ENCODE peak calls at places on chromosomes 3 and 15, in ten cellular contexts. A is GM10248; O is PC-3; L is transverse colon; B is RWPE1; V is brain microvascular endothelial cell; S is tibial nerve; C is CD8-positive, alpha-beta T cell; K is neural crest cell; X is endothelial cell of umbilical vein. J is an unnamed sample.

GRCh38 chr15:64842986-64843561 is 1.4 kb downstream of the PLEKHO2 start:
- DNase-seq in A (no peak), O (peak), L (peak), B (no peak), V (peak), S (peak), C (no peak), K (no peak), X (peak), J (no peak)

GRCh38 chr15:69234676-69235075 is 64.0 kb upstream of the PAQR5 start:
- DNase-seq in A (no peak), O (no peak), L (no peak), B (no peak), V (no peak), S (no peak), C (no peak), K (no peak), X (no peak), J (no peak)

GRCh38 chr15:65583701-65584100 is 27.2 kb downstream of the INTS14 start:
- DNase-seq in A (peak), O (no peak), L (peak), B (no peak), V (peak), S (no peak), C (peak), K (peak), X (peak), J (no peak)

GRCh38 chr15:29774900-29775299 is 47.4 kb downstream of the TJP1 start:
- DNase-seq in A (no peak), O (peak), L (no peak), B (peak), V (peak), S (no peak), C (no peak), K (no peak), X (no peak), J (no peak)

GRCh38 chr3:57088503-57088902 is 28.0 kb downstream of the SPATA12 start:
- DNase-seq in A (no peak), O (no peak), L (no peak), B (no peak), V (no peak), S (no peak), C (no peak), K (no peak), X (no peak), J (no peak)

GRCh38 chr3:190012784-190013183 is 107.9 kb downstream of the P3H2 start:
- DNase-seq in A (no peak), O (peak), L (no peak), B (peak), V (no peak), S (no peak), C (no peak), K (no peak), X (no peak), J (no peak)

GRCh38 chr15:31453558-31454318 is 127.1 kb downstream of the KLF13 start:
- DNase-seq in A (no peak), O (no peak), L (peak), B (no peak), V (no peak), S (no peak), C (no peak), K (no peak), X (no peak), J (no peak)

GRCh38 chr3:146593776-146594175 is 11.4 kb downstream of the PLSCR5 start:
- DNase-seq in A (no peak), O (no peak), L (no peak), B (no peak), V (no peak), S (no peak), C (no peak), K (no peak), X (no peak), J (no peak)

GRCh38 chr3:8556470-8556869 is 54.8 kb downstream of the LMCD1 start:
- DNase-seq in A (no peak), O (no peak), L (no peak), B (no peak), V (no peak), S (no peak), C (no peak), K (no peak), X (no peak), J (no peak)

GRCh38 chr15:28955160-28955502 is 69.4 kb downstream of the APBA2 start:
- DNase-seq in A (no peak), O (peak), L (no peak), B (no peak), V (peak), S (no peak), C (peak), K (no peak), X (no peak), J (peak)

GRCh38 chr3:119149484-119149883 is 3.5 kb downstream of the TEX55 start:
- DNase-seq in A (no peak), O (peak), L (no peak), B (no peak), V (peak), S (no peak), C (no peak), K (no peak), X (no peak), J (peak)

GRCh38 chr15:83356516-83357399 is 72.3 kb upstream of the BNC1 start:
- DNase-seq in A (no peak), O (no peak), L (no peak), B (no peak), V (no peak), S (no peak), C (no peak), K (no peak), X (no peak), J (no peak)

GRCh38 chr15:57253082-57253481 is 123.2 kb upstream of the CGNL1 start:
- DNase-seq in A (no peak), O (no peak), L (no peak), B (no peak), V (no peak), S (no peak), C (no peak), K (no peak), X (no peak), J (no peak)

GRCh38 chr3:197394464-197395321 is 96.3 kb upstream of the DLG1 start:
- DNase-seq in A (peak), O (peak), L (no peak), B (peak), V (peak), S (peak), C (peak), K (no peak), X (peak), J (peak)

GRCh38 chr3:41989518-41989917 is 27.6 kb upstream of the ULK4 start:
- DNase-seq in A (no peak), O (no peak), L (no peak), B (no peak), V (no peak), S (no peak), C (no peak), K (no peak), X (no peak), J (no peak)

GRCh38 chr3:127457094-127457475 is 133.4 kb downstream of the TPRA1 start:
- DNase-seq in A (no peak), O (peak), L (peak), B (peak), V (peak), S (no peak), C (no peak), K (no peak), X (peak), J (no peak)
- TF ChIP-seq CTCF in A (no peak), O (no peak), L (no peak), B (no peak), V (no peak), S (no peak), C (no peak), K (no peak), X (no peak), J (no peak)

DNA sequence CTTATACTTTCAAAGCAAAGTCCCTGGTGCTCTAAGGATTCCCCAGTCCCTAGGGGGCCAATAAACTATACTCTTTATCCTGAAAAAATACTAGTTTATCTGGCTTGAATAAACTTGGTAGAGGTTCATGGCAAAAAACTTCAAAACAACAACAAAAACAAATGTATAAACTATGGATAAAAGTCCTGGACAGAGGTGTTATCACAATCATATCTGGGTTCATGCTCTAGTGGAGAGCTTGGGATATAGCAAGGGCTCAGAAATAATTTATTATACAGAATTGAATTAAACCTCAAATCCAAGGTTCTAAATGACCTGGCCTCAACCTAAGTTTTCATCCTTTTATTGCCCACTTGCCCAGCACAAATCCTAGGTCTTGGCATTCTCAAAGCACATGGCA is 98.6 kb upstream of the TRIM42 start:
- DNase-seq in A (no peak), O (no peak), L (no peak), B (no peak), V (no peak), S (no peak), C (no peak), K (no peak), X (no peak), J (no peak)
- TF ChIP-seq CTCF in A (no peak), O (no peak), L (no peak), B (no peak), V (no peak), S (no peak), C (no peak), K (no peak), X (no peak), J (no peak)

GRCh38 chr3:188584958-188585689 is 431.2 kb downstream of the LPP start:
- DNase-seq in A (no peak), O (peak), L (no peak), B (peak), V (no peak), S (no peak), C (no peak), K (no peak), X (peak), J (no peak)
- TF ChIP-seq CTCF in A (no peak), O (peak), L (no peak), B (no peak), V (peak), S (no peak), C (no peak), K (no peak), X (no peak), J (no peak)

DNA sequence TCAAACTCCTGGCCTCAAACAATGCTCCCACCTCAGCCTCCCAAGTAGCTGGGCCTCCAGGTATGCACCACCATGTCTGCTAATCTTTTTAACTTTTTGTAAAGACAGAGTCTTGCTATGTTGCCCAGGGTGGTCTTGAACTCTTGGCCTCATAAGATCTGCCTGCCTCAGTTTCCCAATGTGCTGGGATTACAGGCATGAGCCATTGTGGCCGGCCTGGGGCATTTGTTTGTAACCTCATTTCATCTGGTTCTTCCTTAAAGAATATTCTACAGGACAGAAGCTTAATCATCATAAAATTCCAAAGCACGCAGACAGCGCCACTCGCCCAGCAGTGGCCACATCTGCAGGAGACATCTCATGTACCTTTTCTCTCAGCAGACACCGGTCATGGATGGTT is 23.6 kb upstream of the CYFIP1 start:
- DNase-seq in A (no peak), O (no peak), L (no peak), B (no peak), V (no peak), S (no peak), C (no peak), K (no peak), X (no peak), J (no peak)
- TF ChIP-seq CTCF in A (no peak), O (peak), L (no peak), B (no peak), V (no peak), S (no peak), C (no peak), K (no peak), X (no peak), J (no peak)

DNA sequence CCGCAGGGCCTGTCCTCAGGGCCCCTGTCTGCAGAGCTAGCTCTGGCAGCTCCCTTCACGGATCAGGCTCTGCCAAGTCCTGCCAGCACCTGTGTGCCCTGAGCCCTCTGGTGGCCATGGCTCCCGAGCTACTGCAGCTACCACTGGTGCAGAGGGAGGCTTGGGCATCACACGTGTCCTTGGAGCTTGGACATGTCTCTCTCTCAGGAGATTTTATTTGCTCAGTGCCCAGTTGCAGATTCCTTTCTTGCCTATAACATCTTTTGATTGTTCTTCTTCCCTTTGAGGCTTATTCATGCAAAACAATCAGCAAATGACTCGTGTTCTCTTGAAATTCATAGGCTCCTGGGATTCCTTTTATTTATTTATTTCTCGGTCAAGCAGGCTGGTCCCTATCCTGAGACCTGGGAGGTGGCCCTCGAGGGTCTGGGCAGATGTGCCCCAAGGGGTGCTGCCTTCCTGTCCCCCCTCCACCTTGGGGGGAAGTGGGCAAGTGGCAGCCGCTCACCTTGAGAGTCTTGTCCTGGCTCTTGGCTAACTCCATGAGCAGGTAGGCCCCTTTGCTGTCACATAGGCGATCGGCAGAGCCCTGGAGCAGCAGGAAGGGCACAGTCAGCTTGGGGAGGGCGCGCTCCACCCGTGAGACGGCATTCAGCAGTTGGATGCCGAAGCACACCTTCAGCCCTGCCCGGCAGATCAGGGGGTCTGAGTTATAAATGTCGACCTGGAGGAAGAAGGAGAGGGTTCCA is 21.9 kb downstream of the ABTB1 start:
- DNase-seq in A (no peak), O (peak), L (peak), B (peak), V (no peak), S (no peak), C (peak), K (no peak), X (peak), J (no peak)
- TF ChIP-seq CTCF in A (peak), O (peak), L (peak), B (peak), V (peak), S (no peak), C (no peak), K (peak), X (peak), J (peak)